ENCODE peak calls at places on chromosomes 11 and 22, in four cellular contexts. L, B, C and T are unnamed samples.

GRCh38 chr11:62337682-62338181 is 484 bp downstream of the ASRGL1 start:
- DNase-seq in C (peak), B (peak), L (peak), T (no peak)

GRCh38 chr22:45344339-45344738 is 34.6 kb downstream of the FAM118A start:
- DNase-seq in L (no peak), B (no peak), C (no peak), T (no peak)

GRCh38 chr22:19875531-19876313 is 21.0 kb upstream of the GNB1L start:
- DNase-seq in B (no peak), C (no peak), L (peak), T (no peak)

GRCh38 chr11:81470446-81470845 is 1263.2 kb downstream of the FAM181B start:
- DNase-seq in L (no peak), B (no peak), C (no peak), T (no peak)

GRCh38 chr11:16982256-16982671 is 31.9 kb downstream of the PLEKHA7 start:
- DNase-seq in L (no peak), B (no peak), C (no peak), T (no peak)

GRCh38 chr11:35919244-35919643 is 24.6 kb upstream of the LDLRAD3 start:
- DNase-seq in L (no peak), C (no peak), B (no peak), T (no peak)

GRCh38 chr22:21074092-21074715 is 28.5 kb downstream of the LRRC74B start:
- DNase-seq in B (no peak), C (no peak), L (no peak), T (no peak)

GRCh38 chr11:131622193-131622592 is 251.8 kb downstream of the NTM start:
- DNase-seq in C (peak), L (no peak), B (no peak), T (no peak)

GRCh38 chr11:13206086-13206640 is 71.4 kb upstream of the BMAL1 start:
- DNase-seq in B (no peak), L (no peak), C (no peak), T (no peak)

GRCh38 chr22:46542011-46542985 is 4.9 kb upstream of the CELSR1 start:
- DNase-seq in L (no peak), B (peak), C (peak), T (peak)

GRCh38 chr11:30741039-30741550 is 154.9 kb upstream of the MPPED2 start:
- DNase-seq in B (no peak), C (no peak), L (no peak), T (no peak)

GRCh38 chr11:110305169-110306018 is 9.0 kb upstream of the RDX start:
- DNase-seq in B (no peak), C (no peak), L (no peak), T (no peak)

GRCh38 chr22:39928556-39929401 is 27.9 kb downstream of the GRAP2 start:
- DNase-seq in B (no peak), C (no peak), L (no peak), T (no peak)

GRCh38 chr11:115458877-115459276 is 45.3 kb downstream of the CADM1 start:
- DNase-seq in B (no peak), L (no peak), C (no peak), T (no peak)

GRCh38 chr11:34356918-34357645 is 728 bp downstream of the ABTB2 start:
- DNase-seq in B (peak), C (peak), L (peak), T (no peak)

GRCh38 chr11:33658195-33658900 is 42.3 kb downstream of the C11orf91 start:
- DNase-seq in C (no peak), B (no peak), L (no peak), T (no peak)

GRCh38 chr11:19723572-19724342 is 11.1 kb downstream of the NAV2 start:
- DNase-seq in L (peak), C (no peak), B (peak), T (no peak)

GRCh38 chr11:46006418-46007070 is 84.1 kb downstream of the LARGE2 start:
- DNase-seq in B (no peak), L (no peak), C (no peak), T (peak)

GRCh38 chr11:93005239-93005638 is 35.8 kb downstream of the MTNR1B start:
- DNase-seq in B (no peak), L (no peak), C (no peak), T (no peak)

GRCh38 chr22:33054276-33054675 is 3.9 kb downstream of the SYN3 start:
- DNase-seq in C (no peak), B (no peak), L (no peak), T (peak)

GRCh38 chr11:118171274-118172062 is 5.0 kb downstream of the SCN2B start:
- DNase-seq in L (peak), C (peak), B (peak), T (peak)

GRCh38 chr22:27531782-27532530 is 269.6 kb downstream of the MN1 start:
- DNase-seq in B (no peak), L (no peak), C (no peak), T (no peak)

GRCh38 chr22:20117656-20118571 is 888 bp upstream of the TRMT2A start:
- DNase-seq in B (peak), L (no peak), C (no peak), T (peak)

GRCh38 chr11:132202621-132203020 is 832.2 kb downstream of the NTM start:
- DNase-seq in L (no peak), B (no peak), C (no peak), T (no peak)

GRCh38 chr22:40637181-40638150 is 947 bp upstream of the MRTFA start:
- DNase-seq in C (peak), L (peak), B (peak), T (peak)

GRCh38 chr11:98207086-98207485 is 813.7 kb upstream of the CNTN5 start:
- DNase-seq in B (no peak), C (no peak), L (no peak), T (no peak)

GRCh38 chr11:32333335-32333991 is 101.9 kb downstream of the WT1 start:
- DNase-seq in C (peak), B (peak), L (peak), T (no peak)

GRCh38 chr11:67463186-67463585 is 5.9 kb downstream of the TMEM134 start:
- DNase-seq in B (no peak), L (no peak), C (no peak), T (no peak)

GRCh38 chr11:48001438-48002021 is 21.2 kb downstream of the PTPRJ start:
- DNase-seq in L (no peak), C (no peak), B (peak), T (peak)

GRCh38 chr11:112481893-112482292 is 221.2 kb upstream of the PLET1 start:
- DNase-seq in L (no peak), B (no peak), C (peak), T (no peak)